ENCODE peak calls at places on chromosomes 5 and 9, in eight cellular contexts. D is astrocyte of the spinal cord; I is CD4-positive, alpha-beta T cell; S is T-helper 9 cell; E is left cardiac atrium; O is nephron progenitor cell; B is adipocyte; H is DMS79. Y is an unnamed sample.

GRCh38 chr5:74648835-74649286 is 8.3 kb upstream of the ENC1 start:
- DNase-seq in I (no peak), B (peak), D (peak), S (no peak), H (peak), O (peak), E (no peak), Y (peak)

GRCh38 chr5:157714480-157714879 is 16.7 kb upstream of the THG1L start:
- DNase-seq in E (no peak), D (no peak), H (no peak), B (no peak), O (no peak), S (no peak), I (no peak), Y (no peak)

GRCh38 chr9:133257398-133258053 is 17.5 kb downstream of the ABO start:
- DNase-seq in H (no peak), E (peak), I (no peak), D (no peak), S (no peak), B (no peak), O (no peak), Y (no peak)

GRCh38 chr5:107476783-107477182 is 194.0 kb downstream of the EFNA5 start:
- DNase-seq in E (no peak), B (no peak), D (no peak), S (no peak), O (no peak), I (no peak), H (no peak), Y (peak)

GRCh38 chr5:140261403-140262171 is 41.3 kb downstream of the PFDN1 start:
- DNase-seq in S (peak), D (peak), I (no peak), H (peak), B (peak), E (peak), O (no peak), Y (peak)

GRCh38 chr5:96079075-96079474 is 117.4 kb upstream of the ELL2 start:
- DNase-seq in D (peak), B (peak), O (no peak), E (no peak), H (no peak), S (no peak), I (no peak), Y (peak)

GRCh38 chr5:97778451-97778850 is 595.4 kb upstream of the RIOK2 start:
- DNase-seq in I (no peak), E (no peak), O (no peak), S (no peak), D (peak), B (peak), H (no peak), Y (no peak)

GRCh38 chr5:83015676-83016075 is 61.5 kb downstream of the TMEM167A start:
- DNase-seq in O (no peak), I (no peak), B (peak), H (no peak), D (no peak), E (no peak), S (no peak), Y (no peak)

GRCh38 chr5:109485030-109485429 is 75.3 kb upstream of the PJA2 start:
- DNase-seq in S (no peak), B (peak), I (no peak), D (peak), O (no peak), H (peak), E (peak), Y (no peak)

GRCh38 chr5:16918156-16918555 is 17.9 kb downstream of the MYO10 start:
- DNase-seq in E (no peak), B (no peak), O (no peak), D (no peak), S (no peak), H (no peak), I (no peak), Y (no peak)

GRCh38 chr5:96293966-96294886 is 138.8 kb downstream of the PCSK1 start:
- DNase-seq in E (no peak), D (peak), S (no peak), I (no peak), B (peak), H (no peak), O (no peak), Y (no peak)

GRCh38 chr9:14030350-14030823 is 283.6 kb downstream of the NFIB start:
- DNase-seq in D (peak), H (peak), E (no peak), S (no peak), B (peak), O (no peak), I (no peak), Y (no peak)

GRCh38 chr9:32526042-32526706 is at the start of gene RIGI:
- DNase-seq in H (peak), D (peak), E (peak), S (peak), I (peak), O (peak), B (peak), Y (peak)

GRCh38 chr5:171633776-171634470 is 151.7 kb upstream of the SMIM23 start:
- DNase-seq in E (no peak), O (no peak), H (no peak), I (no peak), B (no peak), D (no peak), S (no peak), Y (no peak)

GRCh38 chr9:74773886-74774479 is 113.7 kb downstream of the TRPM6 start:
- DNase-seq in I (peak), B (peak), D (peak), E (peak), S (peak), H (peak), O (peak), Y (peak)

GRCh38 chr5:75366787-75367186 is 29.8 kb downstream of the HMGCR start:
- DNase-seq in I (no peak), D (no peak), E (no peak), O (no peak), S (no peak), H (no peak), B (no peak), Y (no peak)

GRCh38 chr5:148880197-148880596 is 53.8 kb downstream of the ADRB2 start:
- DNase-seq in D (no peak), S (no peak), O (no peak), I (no peak), B (no peak), H (no peak), E (no peak), Y (no peak)

GRCh38 chr5:6719896-6720560 is 6.8 kb downstream of the TENT4A start:
- DNase-seq in B (no peak), D (no peak), I (no peak), H (no peak), E (no peak), S (no peak), O (no peak), Y (no peak)